ENCODE peak calls at places on chromosome 16, in nine cellular contexts. One of them, this sample, is unnamed.

GRCh38 chr16:3623642-3624041 is 12.2 kb upstream of the SLX4 start:
- DNase-seq in sigmoid colon: no peak
- DNase-seq in keratinocyte: no peak
- DNase-seq in tibial artery: no peak
- DNase-seq in heart left ventricle: no peak
- DNase-seq in kidney: peak; percentile 10
- DNase-seq in naive thymus-derived CD4-positive, alpha-beta T cell: no peak
- DNase-seq in AG04450: no peak
- DNase-seq in esophagus squamous epithelium: no peak
- DNase-seq in this sample: peak; percentile 21

GRCh38 chr16:70754371-70754770 is 46.6 kb downstream of the VAC14 start:
- DNase-seq in sigmoid colon: no peak
- DNase-seq in keratinocyte: no peak
- DNase-seq in tibial artery: no peak
- DNase-seq in heart left ventricle: no peak
- DNase-seq in kidney: peak; percentile 61
- DNase-seq in naive thymus-derived CD4-positive, alpha-beta T cell: no peak
- DNase-seq in AG04450: no peak
- DNase-seq in esophagus squamous epithelium: no peak
- DNase-seq in this sample: no peak

GRCh38 chr16:81889896-81890634 is 111.0 kb downstream of the PLCG2 start:
- DNase-seq in sigmoid colon: no peak
- DNase-seq in keratinocyte: peak; percentile 42
- DNase-seq in tibial artery: peak; percentile 38
- DNase-seq in heart left ventricle: peak; percentile 31
- DNase-seq in kidney: no peak
- DNase-seq in naive thymus-derived CD4-positive, alpha-beta T cell: no peak
- DNase-seq in AG04450: peak; percentile 20
- DNase-seq in esophagus squamous epithelium: no peak
- DNase-seq in this sample: no peak

GRCh38 chr16:72722552-72722951 is 325.4 kb downstream of the ZFHX3 start:
- DNase-seq in sigmoid colon: no peak
- DNase-seq in keratinocyte: no peak
- DNase-seq in tibial artery: no peak
- DNase-seq in heart left ventricle: no peak
- DNase-seq in kidney: no peak
- DNase-seq in naive thymus-derived CD4-positive, alpha-beta T cell: no peak
- DNase-seq in AG04450: no peak
- DNase-seq in esophagus squamous epithelium: no peak
- DNase-seq in this sample: no peak

GRCh38 chr16:85334718-85335583 is 222.7 kb upstream of the CIBAR2 start:
- DNase-seq in sigmoid colon: no peak
- DNase-seq in keratinocyte: no peak
- DNase-seq in tibial artery: no peak
- DNase-seq in heart left ventricle: no peak
- DNase-seq in kidney: peak; percentile 80
- DNase-seq in naive thymus-derived CD4-positive, alpha-beta T cell: peak; percentile 32
- DNase-seq in AG04450: no peak
- DNase-seq in esophagus squamous epithelium: no peak
- DNase-seq in this sample: no peak

GRCh38 chr16:83923581-83924365 is 24.9 kb downstream of the MLYCD start:
- DNase-seq in sigmoid colon: no peak
- DNase-seq in keratinocyte: no peak
- DNase-seq in tibial artery: no peak
- DNase-seq in heart left ventricle: peak; percentile 18
- DNase-seq in kidney: no peak
- DNase-seq in naive thymus-derived CD4-positive, alpha-beta T cell: no peak
- DNase-seq in AG04450: no peak
- DNase-seq in esophagus squamous epithelium: no peak
- DNase-seq in this sample: no peak

GRCh38 chr16:27641260-27641659 is 91.3 kb downstream of the KATNIP start:
- DNase-seq in sigmoid colon: no peak
- DNase-seq in keratinocyte: no peak
- DNase-seq in tibial artery: no peak
- DNase-seq in heart left ventricle: no peak
- DNase-seq in kidney: no peak
- DNase-seq in naive thymus-derived CD4-positive, alpha-beta T cell: no peak
- DNase-seq in AG04450: no peak
- DNase-seq in esophagus squamous epithelium: no peak
- DNase-seq in this sample: no peak

GRCh38 chr16:86362155-86362849 is 148.0 kb upstream of the FOXF1 start:
- DNase-seq in sigmoid colon: no peak
- DNase-seq in keratinocyte: no peak
- DNase-seq in tibial artery: no peak
- DNase-seq in heart left ventricle: no peak
- DNase-seq in kidney: no peak
- DNase-seq in naive thymus-derived CD4-positive, alpha-beta T cell: no peak
- DNase-seq in AG04450: no peak
- DNase-seq in esophagus squamous epithelium: no peak
- DNase-seq in this sample: no peak

GRCh38 chr16:83420206-83420760 is 387.5 kb upstream of the HSBP1 start:
- DNase-seq in sigmoid colon: no peak
- DNase-seq in keratinocyte: no peak
- DNase-seq in tibial artery: no peak
- DNase-seq in heart left ventricle: no peak
- DNase-seq in kidney: no peak
- DNase-seq in naive thymus-derived CD4-positive, alpha-beta T cell: no peak
- DNase-seq in AG04450: no peak
- DNase-seq in esophagus squamous epithelium: no peak
- DNase-seq in this sample: no peak

GRCh38 chr16:28218109-28218508 is 6.3 kb upstream of the XPO6 start:
- DNase-seq in sigmoid colon: no peak
- DNase-seq in keratinocyte: no peak
- DNase-seq in tibial artery: no peak
- DNase-seq in heart left ventricle: no peak
- DNase-seq in kidney: no peak
- DNase-seq in naive thymus-derived CD4-positive, alpha-beta T cell: no peak
- DNase-seq in AG04450: peak; percentile 18
- DNase-seq in esophagus squamous epithelium: no peak
- DNase-seq in this sample: no peak

GRCh38 chr16:16021988-16022682 is 72.7 kb downstream of the ABCC1 start:
- DNase-seq in sigmoid colon: peak; percentile 99
- DNase-seq in keratinocyte: peak; percentile 52
- DNase-seq in tibial artery: peak; percentile 98
- DNase-seq in heart left ventricle: peak; percentile 97
- DNase-seq in kidney: peak; percentile 98
- DNase-seq in naive thymus-derived CD4-positive, alpha-beta T cell: no peak
- DNase-seq in AG04450: peak; percentile 86
- DNase-seq in esophagus squamous epithelium: peak; percentile 30
- DNase-seq in this sample: peak; percentile 96

GRCh38 chr16:21277927-21278706 is at the start of gene CRYM:
- DNase-seq in sigmoid colon: peak; percentile 79
- DNase-seq in keratinocyte: no peak
- DNase-seq in tibial artery: peak; percentile 43
- DNase-seq in heart left ventricle: peak; percentile 82
- DNase-seq in kidney: peak; percentile 81
- DNase-seq in naive thymus-derived CD4-positive, alpha-beta T cell: peak; percentile 17
- DNase-seq in AG04450: no peak
- DNase-seq in esophagus squamous epithelium: no peak
- DNase-seq in this sample: no peak

GRCh38 chr16:89476811-89477261 is 13.5 kb downstream of the ANKRD11 start:
- DNase-seq in sigmoid colon: no peak
- DNase-seq in keratinocyte: no peak
- DNase-seq in tibial artery: no peak
- DNase-seq in heart left ventricle: no peak
- DNase-seq in kidney: no peak
- DNase-seq in naive thymus-derived CD4-positive, alpha-beta T cell: no peak
- DNase-seq in AG04450: no peak
- DNase-seq in esophagus squamous epithelium: no peak
- DNase-seq in this sample: no peak

GRCh38 chr16:64047878-64048277 is 1074.0 kb downstream of the CDH11 start:
- DNase-seq in sigmoid colon: no peak
- DNase-seq in keratinocyte: no peak
- DNase-seq in tibial artery: no peak
- DNase-seq in heart left ventricle: no peak
- DNase-seq in kidney: no peak
- DNase-seq in naive thymus-derived CD4-positive, alpha-beta T cell: no peak
- DNase-seq in AG04450: no peak
- DNase-seq in esophagus squamous epithelium: no peak
- DNase-seq in this sample: no peak

GRCh38 chr16:64047207-64047606 is 1074.7 kb downstream of the CDH11 start:
- DNase-seq in sigmoid colon: no peak
- DNase-seq in keratinocyte: no peak
- DNase-seq in tibial artery: no peak
- DNase-seq in heart left ventricle: no peak
- DNase-seq in kidney: no peak
- DNase-seq in naive thymus-derived CD4-positive, alpha-beta T cell: no peak
- DNase-seq in AG04450: no peak
- DNase-seq in esophagus squamous epithelium: no peak
- DNase-seq in this sample: no peak

DNA sequence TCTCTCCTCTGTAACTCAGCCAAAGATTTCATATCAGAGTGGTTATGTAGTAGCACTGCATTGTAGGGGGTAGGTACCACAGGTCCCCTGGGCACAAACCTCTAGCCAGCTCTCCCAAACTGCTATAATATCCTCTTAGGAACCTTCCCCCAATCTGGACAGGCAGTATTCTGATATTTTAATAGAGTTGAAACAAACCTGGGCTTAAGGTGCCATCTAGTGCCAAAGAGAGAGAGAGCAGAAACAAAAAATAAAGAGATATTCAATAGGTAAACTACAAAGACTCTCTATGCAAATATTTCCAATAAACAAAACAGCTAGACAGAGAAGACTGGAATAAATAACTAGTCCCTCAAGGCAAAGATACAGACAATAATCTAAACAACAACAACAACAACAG is 1070.0 kb downstream of the CDH11 start:
- DNase-seq in sigmoid colon: no peak
- DNase-seq in keratinocyte: no peak
- DNase-seq in tibial artery: no peak
- DNase-seq in heart left ventricle: no peak
- DNase-seq in kidney: no peak
- DNase-seq in naive thymus-derived CD4-positive, alpha-beta T cell: no peak
- DNase-seq in AG04450: no peak
- DNase-seq in esophagus squamous epithelium: no peak
- DNase-seq in this sample: no peak
- H3K4me3 ChIP-seq in sigmoid colon: no peak overlapping the region
- H3K4me3 ChIP-seq in keratinocyte: no peak overlapping the region
- H3K4me3 ChIP-seq in tibial artery: no peak overlapping the region
- H3K4me3 ChIP-seq in heart left ventricle: no peak overlapping the region
- H3K4me3 ChIP-seq in kidney: no peak overlapping the region
- H3K4me3 ChIP-seq in naive thymus-derived CD4-positive, alpha-beta T cell: no peak overlapping the region
- H3K4me3 ChIP-seq in AG04450: no peak overlapping the region
- H3K4me3 ChIP-seq in esophagus squamous epithelium: no peak overlapping the region
- H3K4me3 ChIP-seq in this sample: no peak overlapping the region

GRCh38 chr16:18050234-18050633 is 286.3 kb downstream of the NPIPA8 start:
- DNase-seq in sigmoid colon: no peak
- DNase-seq in keratinocyte: no peak
- DNase-seq in tibial artery: no peak
- DNase-seq in heart left ventricle: no peak
- DNase-seq in kidney: no peak
- DNase-seq in naive thymus-derived CD4-positive, alpha-beta T cell: no peak
- DNase-seq in AG04450: no peak
- DNase-seq in esophagus squamous epithelium: no peak
- DNase-seq in this sample: no peak

GRCh38 chr16:18059089-18059488 is 277.4 kb downstream of the NPIPA8 start:
- DNase-seq in sigmoid colon: no peak
- DNase-seq in keratinocyte: no peak
- DNase-seq in tibial artery: no peak
- DNase-seq in heart left ventricle: no peak
- DNase-seq in kidney: no peak
- DNase-seq in naive thymus-derived CD4-positive, alpha-beta T cell: no peak
- DNase-seq in AG04450: no peak
- DNase-seq in esophagus squamous epithelium: no peak
- DNase-seq in this sample: no peak

GRCh38 chr16:18050777-18051176 is 285.8 kb downstream of the NPIPA8 start:
- DNase-seq in sigmoid colon: no peak
- DNase-seq in keratinocyte: no peak
- DNase-seq in tibial artery: no peak
- DNase-seq in heart left ventricle: no peak
- DNase-seq in kidney: no peak
- DNase-seq in naive thymus-derived CD4-positive, alpha-beta T cell: no peak
- DNase-seq in AG04450: no peak
- DNase-seq in esophagus squamous epithelium: no peak
- DNase-seq in this sample: no peak

GRCh38 chr16:18059577-18059976 is 277.0 kb downstream of the NPIPA8 start:
- DNase-seq in sigmoid colon: no peak
- DNase-seq in keratinocyte: no peak
- DNase-seq in tibial artery: no peak
- DNase-seq in heart left ventricle: no peak
- DNase-seq in kidney: no peak
- DNase-seq in naive thymus-derived CD4-positive, alpha-beta T cell: no peak
- DNase-seq in AG04450: no peak
- DNase-seq in esophagus squamous epithelium: no peak
- DNase-seq in this sample: no peak

GRCh38 chr16:18055411-18055916 is 281.1 kb downstream of the NPIPA8 start:
- DNase-seq in sigmoid colon: no peak
- DNase-seq in keratinocyte: no peak
- DNase-seq in tibial artery: no peak
- DNase-seq in heart left ventricle: no peak
- DNase-seq in kidney: no peak
- DNase-seq in naive thymus-derived CD4-positive, alpha-beta T cell: no peak
- DNase-seq in AG04450: no peak
- DNase-seq in esophagus squamous epithelium: no peak
- DNase-seq in this sample: no peak
- H3K27ac ChIP-seq in sigmoid colon: no peak overlapping the region
- H3K27ac ChIP-seq in keratinocyte: no peak overlapping the region
- H3K27ac ChIP-seq in tibial artery: no peak overlapping the region
- H3K27ac ChIP-seq in heart left ventricle: no peak overlapping the region
- H3K27ac ChIP-seq in kidney: no peak overlapping the region
- H3K27ac ChIP-seq in naive thymus-derived CD4-positive, alpha-beta T cell: no peak overlapping the region
- H3K27ac ChIP-seq in AG04450: no peak overlapping the region
- H3K27ac ChIP-seq in esophagus squamous epithelium: no peak overlapping the region
- H3K27ac ChIP-seq in this sample: no peak overlapping the region

GRCh38 chr16:2028620-2029220 is 2.0 kb downstream of the NHERF2 start:
- DNase-seq in sigmoid colon: no peak
- DNase-seq in keratinocyte: no peak
- DNase-seq in tibial artery: no peak
- DNase-seq in heart left ventricle: no peak
- DNase-seq in kidney: no peak
- DNase-seq in naive thymus-derived CD4-positive, alpha-beta T cell: no peak
- DNase-seq in AG04450: no peak
- DNase-seq in esophagus squamous epithelium: no peak
- DNase-seq in this sample: no peak
- H3K4me3 ChIP-seq in sigmoid colon: peak overlapping the region; percentile 75
- H3K4me3 ChIP-seq in keratinocyte: no peak overlapping the region
- H3K4me3 ChIP-seq in tibial artery: peak overlapping the region; percentile 62
- H3K4me3 ChIP-seq in heart left ventricle: peak overlapping the region; percentile 78
- H3K4me3 ChIP-seq in kidney: no peak overlapping the region
- H3K4me3 ChIP-seq in naive thymus-derived CD4-positive, alpha-beta T cell: no peak overlapping the region
- H3K4me3 ChIP-seq in AG04450: no peak overlapping the region
- H3K4me3 ChIP-seq in esophagus squamous epithelium: peak overlapping the region; percentile 70
- H3K4me3 ChIP-seq in this sample: peak overlapping the region; percentile 75

DNA sequence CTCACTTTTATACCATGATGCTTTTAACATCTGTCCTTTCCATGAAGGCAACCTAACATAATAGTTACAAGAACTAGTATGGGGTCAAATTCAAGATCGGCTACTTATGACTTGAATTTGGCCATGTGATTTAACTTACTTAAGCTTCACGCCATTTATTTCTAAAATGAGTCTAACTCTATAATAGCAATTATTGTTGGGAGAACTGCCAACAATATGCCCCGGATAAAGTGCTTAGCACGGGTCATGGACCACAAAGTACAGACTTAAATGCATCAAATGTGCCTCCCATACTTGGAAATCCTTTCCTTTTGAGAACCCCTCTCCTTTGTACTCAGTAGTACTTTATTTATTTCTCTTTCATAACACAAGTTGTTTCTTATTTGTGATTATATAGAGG is 1603.6 kb upstream of the GOT2 start:
- DNase-seq in sigmoid colon: no peak
- DNase-seq in keratinocyte: no peak
- DNase-seq in tibial artery: no peak
- DNase-seq in heart left ventricle: no peak
- DNase-seq in kidney: no peak
- DNase-seq in naive thymus-derived CD4-positive, alpha-beta T cell: no peak
- DNase-seq in AG04450: no peak
- DNase-seq in esophagus squamous epithelium: no peak
- DNase-seq in this sample: no peak
- H3K27ac ChIP-seq in sigmoid colon: no peak overlapping the region
- H3K27ac ChIP-seq in keratinocyte: no peak overlapping the region
- H3K27ac ChIP-seq in tibial artery: no peak overlapping the region
- H3K27ac ChIP-seq in heart left ventricle: no peak overlapping the region
- H3K27ac ChIP-seq in kidney: no peak overlapping the region
- H3K27ac ChIP-seq in naive thymus-derived CD4-positive, alpha-beta T cell: no peak overlapping the region
- H3K27ac ChIP-seq in AG04450: no peak overlapping the region
- H3K27ac ChIP-seq in esophagus squamous epithelium: no peak overlapping the region
- H3K27ac ChIP-seq in this sample: no peak overlapping the region